ENCODE peak calls at places on chromosomes 2 and 18, in four cellular contexts. I is SJSA1, C is sciatic nerve, F is HCT116. A is an unnamed sample.
A peak's percentile ranks its signal among the peaks of the same experiment; 100 is the strongest.

GRCh38 chr2:221204699-221205098 is 367.4 kb downstream of the EPHA4 start:
- DNase-seq in I (no peak), C (no peak), F (no peak), A (no peak)

GRCh38 chr18:56221195-56222065 is 417.0 kb downstream of the TXNL1 start:
- DNase-seq in I (no peak), C (no peak), F (no peak), A (no peak)

GRCh38 chr2:208265807-208266640 is at the start of gene PIKFYVE:
- DNase-seq in I (peak; percentile 97), C (peak; percentile 95), F (peak; percentile 96), A (peak; percentile 98)

GRCh38 chr2:145752091-145752806 is 1232.3 kb upstream of the ZEB2 start:
- DNase-seq in I (peak; percentile 74), C (peak; percentile 59), F (peak; percentile 50), A (peak; percentile 95)

GRCh38 chr2:112031473-112031872 is 23.6 kb upstream of the TMEM87B start:
- DNase-seq in I (no peak), C (no peak), F (no peak), A (peak; percentile 53)

GRCh38 chr2:74763962-74764428 is 69.9 kb upstream of the HK2 start:
- DNase-seq in I (no peak), C (no peak), F (no peak), A (no peak)

GRCh38 chr2:19292007-19292406 is 66.4 kb downstream of the OSR1 start:
- DNase-seq in I (no peak), C (no peak), F (no peak), A (no peak)

GRCh38 chr18:76874643-76875389 is 52.5 kb downstream of the ZNF236 start:
- DNase-seq in I (peak; percentile 14), C (no peak), F (peak; percentile 16), A (peak; percentile 3)

GRCh38 chr2:63055510-63056308 is 5.1 kb downstream of the OTX1 start:
- DNase-seq in I (no peak), C (peak; percentile 60), F (no peak), A (no peak)

GRCh38 chr2:111162718-111163331 is 42.1 kb downstream of the BCL2L11 start:
- DNase-seq in I (peak; percentile 24), C (no peak), F (no peak), A (peak; percentile 33)

GRCh38 chr2:188146888-188147287 is 144.8 kb upstream of the GULP1 start:
- DNase-seq in I (no peak), C (no peak), F (no peak), A (no peak)

GRCh38 chr2:151302879-151303278 is 13.4 kb upstream of the NMI start:
- DNase-seq in I (no peak), C (no peak), F (no peak), A (peak; percentile 89)

GRCh38 chr2:83462881-83463280 is 996.2 kb downstream of the SUCLG1 start:
- DNase-seq in I (no peak), C (no peak), F (no peak), A (no peak)

GRCh38 chr18:48665654-48666053 is 126.8 kb downstream of the CTIF start:
- DNase-seq in I (no peak), C (no peak), F (no peak), A (no peak)

GRCh38 chr2:187547353-187547979 is 6.8 kb downstream of the TFPI start:
- DNase-seq in I (peak; percentile 83), C (peak; percentile 64), F (peak; percentile 92), A (peak; percentile 81)

GRCh38 chr18:6593142-6593889 is 136.2 kb upstream of the ARHGAP28 start:
- DNase-seq in I (no peak), C (no peak), F (no peak), A (peak; percentile 19)

GRCh38 chr2:45759310-45759851 is 107.9 kb downstream of the PRKCE start:
- DNase-seq in I (peak; percentile 12), C (no peak), F (no peak), A (peak; percentile 77)

GRCh38 chr2:169528271-169528701 is 18.8 kb downstream of the KLHL41 start:
- DNase-seq in I (peak; percentile 41), C (peak; percentile 81), F (peak; percentile 41), A (peak; percentile 46)

GRCh38 chr2:100321181-100321880 is 970 bp downstream of the LONRF2 start:
- DNase-seq in I (no peak), C (no peak), F (no peak), A (peak; percentile 59)

GRCh38 chr2:199019898-199020507 is 437.7 kb downstream of the SATB2 start:
- DNase-seq in I (peak; percentile 4), C (no peak), F (peak; percentile 21), A (no peak)

GRCh38 chr2:83051538-83052192 is 1407.4 kb downstream of the SUCLG1 start:
- DNase-seq in I (no peak), C (no peak), F (no peak), A (peak; percentile 93)

GRCh38 chr2:121710470-121711170 is 26.1 kb downstream of the NIFK start:
- DNase-seq in I (no peak), C (no peak), F (no peak), A (no peak)

GRCh38 chr2:45345331-45346305 is 265.4 kb downstream of the SRBD1 start:
- DNase-seq in I (peak; percentile 16), C (no peak), F (no peak), A (no peak)

GRCh38 chr18:44880170-44880569 is 199.5 kb downstream of the SETBP1 start:
- DNase-seq in I (no peak), C (no peak), F (no peak), A (no peak)

GRCh38 chr18:69495338-69495737 is 94.7 kb downstream of the DOK6 start:
- DNase-seq in I (no peak), C (no peak), F (no peak), A (no peak)

GRCh38 chr2:229586746-229587705 is 127.3 kb downstream of the DNER start:
- DNase-seq in I (peak; percentile 60), C (peak; percentile 92), F (peak; percentile 76), A (peak; percentile 72)

GRCh38 chr2:101974663-101975062 is 17.1 kb upstream of the IL1R2 start:
- DNase-seq in I (peak; percentile 84), C (no peak), F (no peak), A (peak; percentile 37)

A was measured in amniotic epithelial cell.